ENCODE peak calls at places on chromosomes 6 and 20, in six cellular contexts. C is fibroblast of pulmonary artery; V is anterior cingulate cortex; B is activated CD4-positive, alpha-beta T cell treated with anti-CD3 and anti-CD28 coated beads for 4 hours; Z is cerebellum; G is CD8-positive, alpha-beta memory T cell. K is an unnamed sample.

GRCh38 chr6:160042014-160042773 is 73.3 kb downstream of the IGF2R start:
- DNase-seq in C (peak; percentile 29), Z (no peak), V (no peak), B (no peak), G (no peak), K (no peak)

GRCh38 chr6:39365281-39366074 is 43.0 kb upstream of the KCNK16 start:
- DNase-seq in V (no peak), Z (no peak), B (no peak), C (peak; percentile 22), G (no peak), K (no peak)

GRCh38 chr20:7924692-7925091 is 15.6 kb downstream of the HAO1 start:
- DNase-seq in V (no peak), Z (no peak), B (no peak), C (peak; percentile 91), G (no peak), K (no peak)

GRCh38 chr6:142697912-142698311 is 247.1 kb downstream of the HIVEP2 start:
- DNase-seq in G (no peak), B (no peak), C (peak; percentile 37), Z (no peak), V (no peak), K (no peak)

GRCh38 chr6:43833996-43834390 is 64.0 kb downstream of the VEGFA start:
- DNase-seq in B (no peak), Z (no peak), C (no peak), G (no peak), V (no peak), K (no peak)

GRCh38 chr20:60137657-60138245 is 179.5 kb downstream of the CDH26 start:
- DNase-seq in C (peak; percentile 6), V (no peak), G (no peak), Z (no peak), B (peak; percentile 20), K (no peak)

GRCh38 chr20:11502051-11502450 is 415.6 kb upstream of the BTBD3 start:
- DNase-seq in V (no peak), C (peak; percentile 26), B (no peak), Z (no peak), G (no peak), K (no peak)

GRCh38 chr6:5084787-5085637 is at the start of gene PPP1R3G:
- DNase-seq in V (peak; percentile 25), B (no peak), G (no peak), Z (no peak), C (peak; percentile 69), K (no peak)

GRCh38 chr6:137705166-137706064 is 161.6 kb upstream of the TNFAIP3 start:
- DNase-seq in G (peak; percentile 57), Z (no peak), C (peak; percentile 82), V (no peak), B (peak; percentile 72), K (peak; percentile 58)

GRCh38 chr20:2794866-2795447 is 5.5 kb downstream of the CPXM1 start:
- DNase-seq in C (no peak), Z (no peak), G (no peak), B (no peak), V (no peak), K (no peak)

GRCh38 chr6:166551797-166552495 is 34.5 kb downstream of the RAMACL start:
- DNase-seq in B (no peak), Z (no peak), G (no peak), V (no peak), C (no peak), K (no peak)

GRCh38 chr6:105991561-105992314 is 94.4 kb upstream of the PRDM1 start:
- DNase-seq in V (no peak), B (peak; percentile 35), Z (peak; percentile 37), G (no peak), C (no peak), K (peak; percentile 63)

GRCh38 chr20:56764671-56765070 is 135.6 kb downstream of the TFAP2C start:
- DNase-seq in G (no peak), Z (no peak), B (no peak), C (no peak), V (no peak), K (no peak)

GRCh38 chr6:161922631-161923119 is 648.8 kb upstream of the AGPAT4 start:
- DNase-seq in Z (no peak), G (no peak), V (no peak), C (peak; percentile 47), B (no peak), K (peak; percentile 81)

GRCh38 chr20:63101781-63102719 is 95.3 kb upstream of the BHLHE23 start:
- DNase-seq in C (peak; percentile 55), Z (peak; percentile 52), G (peak; percentile 73), B (peak; percentile 56), V (peak; percentile 9), K (no peak)

GRCh38 chr6:79239538-79240168 is 5.2 kb upstream of the HMGN3 start:
- DNase-seq in C (no peak), G (no peak), B (no peak), V (no peak), Z (no peak), K (no peak)

GRCh38 chr6:14431375-14432330 is 314.1 kb downstream of the CD83 start:
- DNase-seq in C (no peak), B (no peak), V (no peak), G (no peak), Z (no peak), K (no peak)

GRCh38 chr6:91132461-91132860 is 545.6 kb upstream of the MAP3K7 start:
- DNase-seq in V (no peak), Z (no peak), B (no peak), C (peak; percentile 4), G (no peak), K (no peak)

GRCh38 chr20:13464702-13465101 is 174.0 kb downstream of the TASP1 start:
- DNase-seq in B (no peak), G (no peak), V (no peak), Z (no peak), C (no peak), K (no peak)

GRCh38 chr6:84638286-84638685 is 126.1 kb downstream of the TBX18 start:
- DNase-seq in C (no peak), B (no peak), V (no peak), Z (no peak), G (no peak), K (no peak)

GRCh38 chr6:44122821-44123220 is 4.4 kb downstream of the MRPL14 start:
- DNase-seq in Z (no peak), C (peak; percentile 64), B (no peak), G (peak; percentile 55), V (no peak), K (no peak)

GRCh38 chr20:41428285-41428684 is 61.7 kb upstream of the EMILIN3 start:
- DNase-seq in G (peak; percentile 6), V (no peak), Z (no peak), C (peak; percentile 45), B (peak; percentile 11), K (no peak)